ENCODE peak calls at places on chromosome 13, in four cellular contexts. One of them, this sample, is unnamed.
A peak's percentile ranks its signal among the peaks of the same experiment; 100 is the strongest.

GRCh38 chr13:95267662-95268369 is 33.4 kb downstream of the ABCC4 start:
- DNase-seq in psoas muscle: no peak
- DNase-seq in choroid plexus epithelial cell: peak; percentile 93
- DNase-seq in brain microvascular endothelial cell: peak; percentile 93
- DNase-seq in this sample: peak; percentile 73

GRCh38 chr13:47134939-47135489 is 238.2 kb upstream of the HTR2A start:
- DNase-seq in psoas muscle: no peak
- DNase-seq in choroid plexus epithelial cell: no peak
- DNase-seq in brain microvascular endothelial cell: no peak
- DNase-seq in this sample: no peak

GRCh38 chr13:92963029-92963428 is 263.6 kb upstream of the GPC6 start:
- DNase-seq in psoas muscle: no peak
- DNase-seq in choroid plexus epithelial cell: peak; percentile 5
- DNase-seq in brain microvascular endothelial cell: no peak
- DNase-seq in this sample: peak; percentile 16

GRCh38 chr13:99176309-99177276 is 24.1 kb upstream of the UBAC2 start:
- DNase-seq in psoas muscle: peak; percentile 82
- DNase-seq in choroid plexus epithelial cell: peak; percentile 69
- DNase-seq in brain microvascular endothelial cell: peak; percentile 38
- DNase-seq in this sample: peak; percentile 68

GRCh38 chr13:108470921-108471320 is 158.5 kb upstream of the MYO16 start:
- DNase-seq in psoas muscle: no peak
- DNase-seq in choroid plexus epithelial cell: no peak
- DNase-seq in brain microvascular endothelial cell: no peak
- DNase-seq in this sample: no peak

GRCh38 chr13:26344980-26345379 is 91.1 kb downstream of the CDK8 start:
- DNase-seq in psoas muscle: no peak
- DNase-seq in choroid plexus epithelial cell: peak; percentile 46
- DNase-seq in brain microvascular endothelial cell: peak; percentile 10
- DNase-seq in this sample: no peak

GRCh38 chr13:93079294-93079693 is 147.3 kb upstream of the GPC6 start:
- DNase-seq in psoas muscle: no peak
- DNase-seq in choroid plexus epithelial cell: peak; percentile 83
- DNase-seq in brain microvascular endothelial cell: peak; percentile 40
- DNase-seq in this sample: peak; percentile 27

GRCh38 chr13:45340422-45341033 is 455 bp downstream of the TPT1 start:
- DNase-seq in psoas muscle: peak; percentile 98
- DNase-seq in choroid plexus epithelial cell: peak; percentile 96
- DNase-seq in brain microvascular endothelial cell: peak; percentile 82
- DNase-seq in this sample: peak; percentile 86

GRCh38 chr13:20121154-20121515 is 39.7 kb downstream of the GJA3 start:
- DNase-seq in psoas muscle: no peak
- DNase-seq in choroid plexus epithelial cell: peak; percentile 24
- DNase-seq in brain microvascular endothelial cell: no peak
- DNase-seq in this sample: no peak

GRCh38 chr13:73608157-73608516 is 526.1 kb downstream of the KLF12 start:
- DNase-seq in psoas muscle: no peak
- DNase-seq in choroid plexus epithelial cell: no peak
- DNase-seq in brain microvascular endothelial cell: no peak
- DNase-seq in this sample: no peak

GRCh38 chr13:99995503-99996176 is 14.1 kb downstream of the ZIC2 start:
- DNase-seq in psoas muscle: no peak
- DNase-seq in choroid plexus epithelial cell: peak; percentile 78
- DNase-seq in brain microvascular endothelial cell: no peak
- DNase-seq in this sample: no peak

GRCh38 chr13:109569938-109570711 is 216.3 kb downstream of the IRS2 start:
- DNase-seq in psoas muscle: no peak
- DNase-seq in choroid plexus epithelial cell: peak; percentile 16
- DNase-seq in brain microvascular endothelial cell: no peak
- DNase-seq in this sample: no peak

GRCh38 chr13:111215081-111216047 is 100.3 kb downstream of the ARHGEF7 start:
- DNase-seq in psoas muscle: peak; percentile 70
- DNase-seq in choroid plexus epithelial cell: no peak
- DNase-seq in brain microvascular endothelial cell: no peak
- DNase-seq in this sample: no peak

GRCh38 chr13:111401755-111402154 is 81.3 kb downstream of the TEX29 start:
- DNase-seq in psoas muscle: no peak
- DNase-seq in choroid plexus epithelial cell: no peak
- DNase-seq in brain microvascular endothelial cell: no peak
- DNase-seq in this sample: no peak

GRCh38 chr13:78603240-78603947 is at the start of gene POU4F1:
- DNase-seq in psoas muscle: peak; percentile 71
- DNase-seq in choroid plexus epithelial cell: no peak
- DNase-seq in brain microvascular endothelial cell: no peak
- DNase-seq in this sample: peak; percentile 78

GRCh38 chr13:42899266-42899665 is 92.8 kb downstream of the EPSTI1 start:
- DNase-seq in psoas muscle: no peak
- DNase-seq in choroid plexus epithelial cell: no peak
- DNase-seq in brain microvascular endothelial cell: no peak
- DNase-seq in this sample: no peak

GRCh38 chr13:89150362-89150761 is 1479.2 kb downstream of the SLITRK5 start:
- DNase-seq in psoas muscle: no peak
- DNase-seq in choroid plexus epithelial cell: peak; percentile 53
- DNase-seq in brain microvascular endothelial cell: no peak
- DNase-seq in this sample: no peak

GRCh38 chr13:104315606-104316005 is 1249.4 kb upstream of the SLC10A2 start:
- DNase-seq in psoas muscle: no peak
- DNase-seq in choroid plexus epithelial cell: peak; percentile 98
- DNase-seq in brain microvascular endothelial cell: peak; percentile 94
- DNase-seq in this sample: peak; percentile 88

GRCh38 chr13:92657565-92657964 is 569.0 kb upstream of the GPC6 start:
- DNase-seq in psoas muscle: no peak
- DNase-seq in choroid plexus epithelial cell: peak; percentile 75
- DNase-seq in brain microvascular endothelial cell: no peak
- DNase-seq in this sample: no peak

GRCh38 chr13:94031609-94032008 is 447.9 kb downstream of the DCT start:
- DNase-seq in psoas muscle: no peak
- DNase-seq in choroid plexus epithelial cell: peak; percentile 20
- DNase-seq in brain microvascular endothelial cell: no peak
- DNase-seq in this sample: no peak

GRCh38 chr13:80329250-80329649 is 11.7 kb downstream of the SPRY2 start:
- DNase-seq in psoas muscle: no peak
- DNase-seq in choroid plexus epithelial cell: no peak
- DNase-seq in brain microvascular endothelial cell: no peak
- DNase-seq in this sample: no peak

GRCh38 chr13:53781941-53782340 is 753.3 kb downstream of the OLFM4 start:
- DNase-seq in psoas muscle: no peak
- DNase-seq in choroid plexus epithelial cell: no peak
- DNase-seq in brain microvascular endothelial cell: no peak
- DNase-seq in this sample: no peak

GRCh38 chr13:31891472-31891871 is 140.1 kb upstream of the FRY start:
- DNase-seq in psoas muscle: no peak
- DNase-seq in choroid plexus epithelial cell: no peak
- DNase-seq in brain microvascular endothelial cell: no peak
- DNase-seq in this sample: peak; percentile 19

GRCh38 chr13:86684402-86684801 is 885.2 kb upstream of the SLITRK6 start:
- DNase-seq in psoas muscle: no peak
- DNase-seq in choroid plexus epithelial cell: peak; percentile 42
- DNase-seq in brain microvascular endothelial cell: no peak
- DNase-seq in this sample: no peak

GRCh38 chr13:110023729-110024645 is 237.6 kb upstream of the IRS2 start:
- DNase-seq in psoas muscle: peak; percentile 61
- DNase-seq in choroid plexus epithelial cell: peak; percentile 93
- DNase-seq in brain microvascular endothelial cell: no peak
- DNase-seq in this sample: no peak

GRCh38 chr13:97944396-97945029 is 9.0 kb upstream of the IPO5 start:
- DNase-seq in psoas muscle: no peak
- DNase-seq in choroid plexus epithelial cell: peak; percentile 69
- DNase-seq in brain microvascular endothelial cell: peak; percentile 41
- DNase-seq in this sample: peak; percentile 24

GRCh38 chr13:100513987-100514670 is 74.5 kb downstream of the GGACT start:
- DNase-seq in psoas muscle: no peak
- DNase-seq in choroid plexus epithelial cell: peak; percentile 56
- DNase-seq in brain microvascular endothelial cell: no peak
- DNase-seq in this sample: no peak

GRCh38 chr13:24842533-24843278 is 78.7 kb downstream of the RNF17 start:
- DNase-seq in psoas muscle: no peak
- DNase-seq in choroid plexus epithelial cell: no peak
- DNase-seq in brain microvascular endothelial cell: no peak
- DNase-seq in this sample: peak; percentile 67

GRCh38 chr13:76189882-76190519 is 553.9 kb downstream of the LMO7 start:
- DNase-seq in psoas muscle: peak; percentile 47
- DNase-seq in choroid plexus epithelial cell: no peak
- DNase-seq in brain microvascular endothelial cell: no peak
- DNase-seq in this sample: no peak

GRCh38 chr13:27952931-27953670 is 16.0 kb downstream of the CDX2 start:
- DNase-seq in psoas muscle: no peak
- DNase-seq in choroid plexus epithelial cell: no peak
- DNase-seq in brain microvascular endothelial cell: no peak
- DNase-seq in this sample: no peak
- H3K4me3 ChIP-seq in psoas muscle: peak overlapping the region; percentile 64
- H3K4me3 ChIP-seq in choroid plexus epithelial cell: no peak overlapping the region
- H3K4me3 ChIP-seq in brain microvascular endothelial cell: no peak overlapping the region
- H3K4me3 ChIP-seq in this sample: no peak overlapping the region

GRCh38 chr13:36344173-36344572 is 2.0 kb downstream of the SPART start:
- DNase-seq in psoas muscle: no peak
- DNase-seq in choroid plexus epithelial cell: peak; percentile 89
- DNase-seq in brain microvascular endothelial cell: no peak
- DNase-seq in this sample: peak; percentile 64
- H3K4me3 ChIP-seq in psoas muscle: peak overlapping the region; percentile 80
- H3K4me3 ChIP-seq in choroid plexus epithelial cell: peak overlapping the region; percentile 83
- H3K4me3 ChIP-seq in brain microvascular endothelial cell: peak overlapping the region; percentile 82
- H3K4me3 ChIP-seq in this sample: no peak overlapping the region

GRCh38 chr13:101639711-101640110 is 187.2 kb downstream of the ITGBL1 start:
- DNase-seq in psoas muscle: no peak
- DNase-seq in choroid plexus epithelial cell: no peak
- DNase-seq in brain microvascular endothelial cell: no peak
- DNase-seq in this sample: no peak

GRCh38 chr13:101640797-101641400 is 188.4 kb downstream of the ITGBL1 start:
- DNase-seq in psoas muscle: no peak
- DNase-seq in choroid plexus epithelial cell: peak; percentile 87
- DNase-seq in brain microvascular endothelial cell: peak; percentile 34
- DNase-seq in this sample: peak; percentile 81
- H3K4me3 ChIP-seq in psoas muscle: no peak overlapping the region
- H3K4me3 ChIP-seq in choroid plexus epithelial cell: no peak overlapping the region
- H3K4me3 ChIP-seq in brain microvascular endothelial cell: no peak overlapping the region
- H3K4me3 ChIP-seq in this sample: no peak overlapping the region

GRCh38 chr13:50513528-50513863 is 330.0 kb downstream of the DLEU7 start:
- DNase-seq in psoas muscle: no peak
- DNase-seq in choroid plexus epithelial cell: no peak
- DNase-seq in brain microvascular endothelial cell: no peak
- DNase-seq in this sample: no peak

GRCh38 chr13:50509771-50510441 is 333.6 kb downstream of the DLEU7 start:
- DNase-seq in psoas muscle: no peak
- DNase-seq in choroid plexus epithelial cell: no peak
- DNase-seq in brain microvascular endothelial cell: peak; percentile 29
- DNase-seq in this sample: peak; percentile 24

GRCh38 chr13:50512602-50513527 is 330.6 kb downstream of the DLEU7 start:
- DNase-seq in psoas muscle: peak; percentile 73
- DNase-seq in choroid plexus epithelial cell: peak; percentile 66
- DNase-seq in brain microvascular endothelial cell: peak; percentile 45
- DNase-seq in this sample: no peak

GRCh38 chr13:50514249-50514648 is 329.2 kb downstream of the DLEU7 start:
- DNase-seq in psoas muscle: no peak
- DNase-seq in choroid plexus epithelial cell: no peak
- DNase-seq in brain microvascular endothelial cell: no peak
- DNase-seq in this sample: no peak

DNA sequence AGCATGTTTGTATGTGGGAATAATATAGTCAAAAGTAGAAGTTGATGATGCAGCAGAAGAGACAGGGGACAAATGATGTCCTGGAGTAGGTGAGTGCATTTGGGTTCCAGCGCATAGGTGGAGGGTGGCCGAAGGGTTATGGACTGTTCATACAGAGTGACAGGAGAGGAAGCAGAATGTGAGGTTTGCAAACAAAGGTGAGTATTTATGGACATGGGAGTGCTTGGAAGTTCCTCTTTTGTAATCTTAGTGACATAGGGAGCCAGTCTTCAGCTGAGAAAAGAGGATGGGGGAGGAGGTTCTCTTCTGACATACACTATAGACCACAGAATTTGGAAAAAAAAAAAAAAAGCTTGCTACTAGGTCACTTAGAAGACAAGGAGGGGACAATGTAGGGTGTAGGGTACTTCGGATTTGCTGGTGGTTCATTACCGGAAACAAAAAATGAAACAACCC is 331.6 kb downstream of the DLEU7 start:
- DNase-seq in psoas muscle: no peak
- DNase-seq in choroid plexus epithelial cell: no peak
- DNase-seq in brain microvascular endothelial cell: no peak
- DNase-seq in this sample: no peak
- H3K4me3 ChIP-seq in psoas muscle: peak overlapping the region; percentile 47
- H3K4me3 ChIP-seq in choroid plexus epithelial cell: no peak overlapping the region
- H3K4me3 ChIP-seq in brain microvascular endothelial cell: no peak overlapping the region
- H3K4me3 ChIP-seq in this sample: no peak overlapping the region

GRCh38 chr13:44155422-44156293 is 218.0 kb upstream of the SERP2 start:
- DNase-seq in psoas muscle: peak; percentile 70
- DNase-seq in choroid plexus epithelial cell: peak; percentile 65
- DNase-seq in brain microvascular endothelial cell: no peak
- DNase-seq in this sample: no peak
- H3K4me3 ChIP-seq in psoas muscle: peak overlapping the region; percentile 57
- H3K4me3 ChIP-seq in choroid plexus epithelial cell: peak overlapping the region; percentile 35
- H3K4me3 ChIP-seq in brain microvascular endothelial cell: no peak overlapping the region
- H3K4me3 ChIP-seq in this sample: no peak overlapping the region

DNA sequence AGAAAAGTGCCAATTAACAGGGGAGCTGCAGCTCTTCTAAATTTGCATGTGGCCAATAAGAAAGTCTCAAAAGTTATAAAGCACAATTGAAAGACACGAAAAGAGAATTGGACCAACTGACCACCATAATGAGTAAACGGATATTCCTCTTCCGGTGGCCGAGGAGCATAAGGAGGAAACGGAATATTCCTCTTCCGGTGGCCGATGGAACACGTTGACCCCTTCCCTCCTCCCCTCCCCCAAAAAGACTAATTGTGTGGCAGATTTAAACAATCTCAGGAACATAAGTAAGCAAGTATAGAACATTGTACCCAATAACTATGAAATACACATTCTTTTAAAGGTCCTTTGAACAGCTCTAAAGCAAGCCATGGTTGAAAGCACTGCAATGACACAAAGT is 41.2 kb upstream of the TUBGCP3 start:
- DNase-seq in psoas muscle: no peak
- DNase-seq in choroid plexus epithelial cell: no peak
- DNase-seq in brain microvascular endothelial cell: no peak
- DNase-seq in this sample: no peak
- H3K4me3 ChIP-seq in psoas muscle: no peak overlapping the region
- H3K4me3 ChIP-seq in choroid plexus epithelial cell: no peak overlapping the region
- H3K4me3 ChIP-seq in brain microvascular endothelial cell: no peak overlapping the region
- H3K4me3 ChIP-seq in this sample: no peak overlapping the region

DNA sequence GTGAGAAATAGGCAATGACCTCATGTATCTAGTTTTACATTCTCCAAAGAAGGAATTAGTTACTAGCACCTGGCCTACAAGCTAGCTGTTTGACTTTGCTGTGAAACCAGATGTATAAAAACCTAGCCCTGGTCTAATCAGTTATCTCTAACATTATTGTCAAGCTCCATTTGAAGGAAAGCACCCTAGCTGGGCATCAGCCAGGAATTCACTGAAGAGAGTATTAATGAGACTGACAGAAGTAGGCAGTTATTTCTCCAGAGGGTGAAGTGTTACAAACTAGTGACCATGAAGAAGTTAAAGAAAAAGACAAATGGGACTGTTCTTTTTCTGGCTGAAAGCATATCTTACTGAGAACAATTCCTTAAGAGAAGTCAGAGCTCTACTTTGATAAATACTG is 2529.2 kb upstream of the PCDH20 start:
- DNase-seq in psoas muscle: no peak
- DNase-seq in choroid plexus epithelial cell: peak; percentile 2
- DNase-seq in brain microvascular endothelial cell: no peak
- DNase-seq in this sample: no peak
- H3K4me3 ChIP-seq in psoas muscle: no peak overlapping the region
- H3K4me3 ChIP-seq in choroid plexus epithelial cell: no peak overlapping the region
- H3K4me3 ChIP-seq in brain microvascular endothelial cell: no peak overlapping the region
- H3K4me3 ChIP-seq in this sample: no peak overlapping the region